ENCODE peak calls at places on chromosomes 2 and 18, in nine cellular contexts. Z is MM.1S; U is K562; H is esophagus squamous epithelium; I is AG04450; N is CD8-positive, alpha-beta T cell; V is Peyer's patch; A is IMR-90; S is brain microvascular endothelial cell. G is an unnamed sample.

GRCh38 chr2:204108301-204108700 is 171.7 kb downstream of the ICOS start:
- DNase-seq in A (no peak), Z (peak), N (peak), V (no peak), U (peak), I (no peak), H (no peak), S (peak), G (no peak)

GRCh38 chr2:137173514-137173913 is 408.2 kb downstream of the THSD7B start:
- DNase-seq in S (peak), I (no peak), A (no peak), V (no peak), U (no peak), Z (peak), H (no peak), N (no peak), G (no peak)

GRCh38 chr2:240873098-240873788 is 4.6 kb downstream of the AGXT start:
- DNase-seq in U (no peak), V (no peak), H (no peak), I (no peak), A (no peak), Z (no peak), S (no peak), N (no peak), G (no peak)

GRCh38 chr18:11260963-11261441 is 111.6 kb upstream of the PIEZO2 start:
- DNase-seq in V (no peak), I (no peak), S (no peak), U (no peak), A (no peak), H (no peak), N (no peak), Z (no peak), G (no peak)

GRCh38 chr2:175366814-175367213 is 185.3 kb upstream of the ATP5MC3 start:
- DNase-seq in N (no peak), H (no peak), A (peak), S (peak), V (no peak), U (peak), I (no peak), Z (peak), G (no peak)

GRCh38 chr18:28512357-28512756 is 335.4 kb upstream of the CDH2 start:
- DNase-seq in H (no peak), I (no peak), A (no peak), Z (peak), N (no peak), U (no peak), S (no peak), V (no peak), G (no peak)

GRCh38 chr18:26488417-26489009 is 59.8 kb downstream of the KCTD1 start:
- DNase-seq in I (no peak), U (no peak), H (no peak), S (no peak), N (no peak), A (no peak), V (no peak), Z (no peak), G (no peak)

GRCh38 chr2:65999790-66000189 is 435.1 kb upstream of the MEIS1 start:
- DNase-seq in H (no peak), S (no peak), U (no peak), Z (no peak), I (no peak), A (no peak), V (no peak), N (no peak), G (no peak)

GRCh38 chr2:12950174-12950573 is 233.4 kb downstream of the TRIB2 start:
- DNase-seq in Z (no peak), V (no peak), S (no peak), N (no peak), I (no peak), A (no peak), H (no peak), U (no peak), G (no peak)

GRCh38 chr2:120289221-120289906 is 36.7 kb downstream of the RALB start:
- DNase-seq in Z (no peak), V (no peak), H (no peak), A (no peak), S (no peak), N (no peak), I (no peak), U (no peak), G (no peak)

GRCh38 chr2:112881217-112882000 is 29.6 kb upstream of the IL37 start:
- DNase-seq in V (peak), Z (no peak), N (no peak), U (peak), S (peak), A (peak), I (peak), H (no peak), G (no peak)

GRCh38 chr18:75201936-75202335 is 7.0 kb downstream of the PTGR3 start:
- DNase-seq in H (no peak), V (no peak), S (no peak), Z (no peak), A (no peak), N (no peak), U (no peak), I (no peak), G (no peak)

GRCh38 chr18:51100371-51101000 is 70.5 kb downstream of the SMAD4 start:
- DNase-seq in V (no peak), S (no peak), U (no peak), A (no peak), Z (no peak), H (no peak), N (no peak), I (no peak), G (no peak)

GRCh38 chr2:176457486-176457885 is 188.2 kb downstream of the MTX2 start:
- DNase-seq in Z (no peak), V (no peak), U (no peak), A (no peak), I (no peak), H (no peak), S (no peak), N (no peak), G (no peak)

GRCh38 chr2:29295843-29296242 is 180.6 kb downstream of the CLIP4 start:
- DNase-seq in H (no peak), Z (no peak), S (no peak), I (no peak), A (peak), N (no peak), V (no peak), U (no peak), G (no peak)

GRCh38 chr2:207163053-207163814 is 2.5 kb downstream of the KLF7 start:
- DNase-seq in Z (no peak), N (no peak), A (peak), I (peak), V (no peak), U (no peak), H (no peak), S (peak), G (no peak)

GRCh38 chr2:232432598-232433184 is 23.3 kb upstream of the ALPI start:
- DNase-seq in V (no peak), H (no peak), S (no peak), N (no peak), A (no peak), U (no peak), Z (no peak), I (no peak), G (no peak)
- TF ChIP-seq CTCF in V (no peak), H (no peak), S (peak), N (no peak), A (peak), U (peak), Z (no peak), I (no peak), G (no peak)

GRCh38 chr2:106579750-106580197 is 92.6 kb downstream of the CD8B2 start:
- DNase-seq in V (no peak), A (no peak), I (no peak), U (no peak), Z (no peak), S (no peak), H (no peak), N (no peak), G (no peak)

GRCh38 chr2:106580241-106580640 is 93.1 kb downstream of the CD8B2 start:
- DNase-seq in U (no peak), N (no peak), V (no peak), H (no peak), Z (no peak), I (no peak), A (no peak), S (no peak), G (no peak)

GRCh38 chr2:106581276-106581675 is 94.1 kb downstream of the CD8B2 start:
- DNase-seq in A (no peak), I (no peak), N (no peak), H (no peak), V (no peak), S (no peak), U (no peak), Z (no peak), G (no peak)

GRCh38 chr2:106582431-106583143 is 95.4 kb downstream of the CD8B2 start:
- DNase-seq in Z (peak), I (peak), S (peak), A (peak), N (peak), V (peak), U (peak), H (no peak), G (no peak)

GRCh38 chr2:106581755-106582430 is 94.7 kb downstream of the CD8B2 start:
- DNase-seq in U (peak), V (no peak), S (peak), H (no peak), I (no peak), Z (peak), N (peak), A (peak), G (no peak)
- H3K4me3 ChIP-seq in U (no peak), V (peak), S (peak), H (peak), I (peak), Z (peak), N (peak), A (no peak), G (peak)

DNA sequence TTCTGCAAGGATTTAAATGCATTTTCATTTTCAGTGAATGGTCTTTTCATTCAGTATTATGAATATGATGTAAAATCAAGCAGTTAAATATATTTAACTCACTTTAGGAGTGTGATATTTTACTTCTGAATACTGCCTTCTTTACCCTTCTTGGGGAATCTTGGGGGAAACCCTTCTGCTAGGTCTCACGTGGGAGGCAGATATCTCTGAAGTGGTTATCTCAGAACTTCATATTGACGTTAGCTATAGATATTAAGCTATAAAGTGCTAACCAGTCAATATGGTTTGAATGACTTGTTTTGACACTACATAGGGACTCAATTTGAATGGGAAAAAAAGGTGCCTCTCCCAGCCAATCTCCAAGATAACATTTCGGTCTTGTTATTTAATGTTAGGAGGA is 9.8 kb downstream of the REL start:
- DNase-seq in V (no peak), H (no peak), I (no peak), N (no peak), U (peak), Z (no peak), S (no peak), A (no peak), G (no peak)
- H3K27ac ChIP-seq in V (no peak), H (no peak), I (no peak), N (no peak), U (no peak), Z (no peak), S (no peak), A (no peak), G (no peak)

DNA sequence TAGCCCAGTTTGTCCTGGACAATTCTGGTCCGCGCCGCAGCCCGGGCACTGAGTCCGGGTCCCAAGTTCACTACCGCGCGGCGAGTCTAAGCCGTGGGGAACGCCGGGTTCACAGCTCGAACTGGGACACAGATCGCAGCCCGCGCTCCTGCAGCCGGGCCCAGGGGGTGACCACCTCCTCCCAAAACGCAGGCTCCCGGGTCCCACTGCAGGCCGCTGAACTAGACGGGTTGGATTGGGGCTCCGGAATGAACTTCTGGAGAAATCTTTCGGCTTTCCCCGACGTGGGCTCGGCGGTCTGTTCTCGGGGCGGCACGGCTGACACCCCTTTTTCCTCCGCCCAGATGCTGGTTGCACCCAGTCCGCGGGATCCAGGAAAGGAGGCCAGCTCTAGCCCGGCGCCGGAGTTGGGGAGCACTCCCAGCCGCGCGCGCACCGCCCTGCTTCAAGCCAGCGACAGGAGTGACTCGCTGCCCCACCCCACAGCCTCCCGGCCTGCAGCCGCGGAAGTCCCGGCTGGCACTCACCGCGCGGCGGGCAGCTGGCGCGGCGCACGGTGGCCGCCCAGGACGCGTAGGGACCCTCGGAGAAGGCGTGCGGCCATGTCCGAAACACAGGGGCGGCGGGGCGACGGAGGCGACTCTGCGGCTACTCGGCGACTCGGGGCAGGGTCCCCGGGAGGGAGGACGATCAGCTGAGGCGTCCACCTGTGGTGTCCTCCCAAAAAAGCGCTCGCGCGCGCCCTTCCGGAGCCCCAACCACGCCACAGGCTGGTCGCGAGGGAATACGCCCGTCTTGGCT is at the start of gene ACADL:
- DNase-seq in Z (no peak), H (no peak), I (no peak), U (peak), N (no peak), A (no peak), S (peak), V (no peak), G (peak)
- TF ChIP-seq CTCF in Z (no peak), H (no peak), I (no peak), U (no peak), N (no peak), A (no peak), S (no peak), V (no peak), G (no peak)

GRCh38 chr2:79512442-79513401 is at the start of gene CTNNA2:
- DNase-seq in A (no peak), Z (peak), V (no peak), H (no peak), S (no peak), I (no peak), U (peak), N (no peak), G (no peak)
- H3K4me3 ChIP-seq in A (no peak), Z (peak), V (peak), H (peak), S (peak), I (peak), U (peak), N (no peak), G (peak)

GRCh38 chr2:9694661-9695060 is 63.9 kb upstream of the YWHAQ start:
- DNase-seq in S (no peak), A (no peak), H (no peak), V (no peak), U (no peak), Z (no peak), I (no peak), N (no peak), G (no peak)

GRCh38 chr2:9692392-9693137 is 61.8 kb upstream of the YWHAQ start:
- DNase-seq in U (peak), I (no peak), N (no peak), A (no peak), S (no peak), Z (no peak), H (no peak), V (no peak), G (no peak)

GRCh38 chr2:9693138-9693520 is 62.3 kb upstream of the YWHAQ start:
- DNase-seq in V (no peak), S (peak), I (no peak), Z (peak), N (no peak), A (peak), U (no peak), H (no peak), G (peak)

GRCh38 chr2:9695916-9696315 is 65.1 kb upstream of the YWHAQ start:
- DNase-seq in Z (no peak), H (no peak), I (no peak), S (no peak), A (no peak), V (no peak), N (no peak), U (no peak), G (no peak)

GRCh38 chr2:9693646-9694045 is 62.8 kb upstream of the YWHAQ start:
- DNase-seq in S (no peak), H (no peak), Z (no peak), I (no peak), V (no peak), N (no peak), U (no peak), A (no peak), G (no peak)
- H3K27ac ChIP-seq in S (no peak), H (no peak), Z (peak), I (no peak), V (no peak), N (no peak), U (no peak), A (no peak), G (peak)

DNA sequence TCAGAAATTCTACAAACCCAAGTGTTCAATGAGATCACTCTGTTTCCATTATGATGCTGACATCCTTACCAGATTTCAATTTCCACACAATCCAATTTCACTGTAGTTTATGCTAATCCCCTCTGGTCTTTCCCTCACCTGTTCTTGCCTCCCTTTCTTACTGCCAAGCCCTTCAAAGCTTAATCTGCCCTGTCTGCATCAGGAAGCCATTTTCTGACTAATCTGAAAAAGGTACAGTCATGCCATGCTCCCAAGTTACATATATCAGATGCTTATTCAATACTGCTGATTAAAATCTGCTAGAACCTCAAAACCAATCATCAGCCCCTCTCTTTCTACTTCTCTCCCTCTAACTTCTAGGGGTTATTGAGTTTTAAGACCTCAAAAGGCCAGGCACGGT is 8.9 kb downstream of the KRTCAP3 start:
- DNase-seq in N (no peak), S (no peak), Z (no peak), V (no peak), I (no peak), H (no peak), A (no peak), U (no peak), G (no peak)
- TF ChIP-seq CTCF in N (no peak), S (no peak), Z (no peak), V (no peak), I (no peak), H (no peak), A (no peak), U (no peak), G (no peak)

DNA sequence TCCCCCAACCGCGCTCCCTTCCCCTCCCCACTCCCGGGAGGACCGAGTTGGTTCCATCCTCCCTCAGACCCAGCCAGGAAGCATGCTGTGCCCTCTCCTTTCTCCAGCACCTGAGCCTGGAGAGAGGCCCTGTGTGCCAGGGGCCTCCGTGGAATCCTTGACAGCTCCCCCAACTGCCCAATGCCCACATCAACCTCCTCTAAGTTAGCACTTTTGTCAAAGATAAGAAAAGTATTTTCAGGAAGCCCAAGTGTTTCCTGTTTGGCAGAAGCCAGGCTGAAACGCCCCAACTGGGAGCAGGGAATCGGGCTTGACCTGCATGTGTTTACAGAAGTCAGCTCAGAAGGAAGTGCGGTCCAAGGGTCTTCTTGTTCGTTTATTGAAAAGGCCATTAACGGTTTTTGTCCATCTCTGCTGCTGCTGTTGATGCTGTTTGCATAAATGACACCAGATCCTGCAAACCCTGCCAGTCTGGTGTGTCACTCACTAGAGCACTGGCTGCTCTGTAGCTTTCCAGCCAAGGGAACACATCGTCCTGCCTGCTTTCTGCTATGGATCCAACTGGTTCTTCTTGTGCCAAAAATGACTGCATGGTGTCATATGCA is 35.3 kb upstream of the COL6A3 start:
- DNase-seq in U (no peak), V (no peak), H (no peak), S (no peak), Z (no peak), A (peak), N (no peak), I (no peak), G (no peak)
- H3K4me3 ChIP-seq in U (no peak), V (no peak), H (no peak), S (no peak), Z (no peak), A (no peak), N (no peak), I (no peak), G (no peak)

GRCh38 chr18:48956378-48956777 is 5.6 kb upstream of the SMAD7 start:
- DNase-seq in I (no peak), Z (no peak), U (no peak), A (peak), H (no peak), V (no peak), S (peak), N (no peak), G (peak)

GRCh38 chr18:48958951-48959350 is 8.2 kb upstream of the SMAD7 start:
- DNase-seq in Z (no peak), V (no peak), I (no peak), A (no peak), S (no peak), H (no peak), U (no peak), N (no peak), G (no peak)

GRCh38 chr18:48955528-48956261 is 4.9 kb upstream of the SMAD7 start:
- DNase-seq in S (peak), Z (no peak), V (no peak), U (no peak), I (no peak), N (no peak), A (peak), H (no peak), G (peak)

GRCh38 chr18:48957616-48958015 is 6.9 kb upstream of the SMAD7 start:
- DNase-seq in U (no peak), H (no peak), I (no peak), V (no peak), N (no peak), Z (no peak), A (no peak), S (no peak), G (no peak)

GRCh38 chr18:48957136-48957535 is 6.4 kb upstream of the SMAD7 start:
- DNase-seq in V (no peak), N (no peak), U (no peak), Z (no peak), A (no peak), I (no peak), H (no peak), S (no peak), G (peak)
- H3K27ac ChIP-seq in V (peak), N (no peak), U (no peak), Z (no peak), A (peak), I (no peak), H (peak), S (no peak), G (peak)

GRCh38 chr2:73915437-73915993 is 11.2 kb upstream of the DGUOK start:
- DNase-seq in N (no peak), S (no peak), Z (no peak), I (no peak), V (no peak), H (no peak), U (no peak), A (no peak), G (no peak)

GRCh38 chr2:73917696-73918207 is 8.9 kb upstream of the DGUOK start:
- DNase-seq in N (no peak), A (no peak), V (no peak), Z (no peak), U (no peak), H (no peak), S (no peak), I (no peak), G (no peak)

GRCh38 chr2:73914667-73915066 is 12.0 kb upstream of the DGUOK start:
- DNase-seq in I (no peak), S (no peak), U (no peak), V (no peak), H (no peak), N (no peak), Z (no peak), A (no peak), G (no peak)

GRCh38 chr2:73917296-73917695 is 9.4 kb upstream of the DGUOK start:
- DNase-seq in Z (no peak), I (no peak), N (no peak), H (no peak), V (no peak), S (no peak), U (no peak), A (no peak), G (no peak)

GRCh38 chr2:73916666-73917065 is 10.0 kb upstream of the DGUOK start:
- DNase-seq in U (no peak), N (no peak), H (no peak), I (no peak), V (no peak), Z (no peak), S (no peak), A (no peak), G (no peak)
- TF ChIP-seq CTCF in U (no peak), N (no peak), H (no peak), I (no peak), V (no peak), Z (no peak), S (no peak), A (no peak), G (no peak)